ENCODE peak calls at places on chromosomes 12 and 14, in seven cellular contexts. O is fibroblast of the conjunctiva; E is transverse colon; D is central memory CD8-positive, alpha-beta T cell; G is A549; V is stomach; F is T-helper 9 cell. J is an unnamed sample.

GRCh38 chr12:16880864-16881285 is 274.9 kb upstream of the LMO3 start:
- DNase-seq in O (no peak), V (peak), D (no peak), E (peak), G (no peak), F (no peak), J (no peak)

GRCh38 chr12:8860165-8860961 is 37.9 kb downstream of the A2ML1 start:
- DNase-seq in G (no peak), D (no peak), F (peak), E (peak), V (peak), O (peak), J (peak)

GRCh38 chr12:66241061-66242043 is 52.3 kb downstream of the IRAK3 start:
- DNase-seq in V (no peak), G (no peak), D (no peak), E (no peak), F (no peak), O (peak), J (no peak)

GRCh38 chr12:905273-906076 is 44.0 kb downstream of the RAD52 start:
- DNase-seq in D (no peak), O (no peak), E (no peak), G (no peak), V (no peak), F (no peak), J (peak)

GRCh38 chr12:125110641-125111360 is 45.6 kb downstream of the AACS start:
- DNase-seq in O (peak), D (no peak), V (no peak), E (no peak), F (no peak), G (no peak), J (no peak)

GRCh38 chr12:119006749-119007148 is 25.4 kb downstream of the SRRM4 start:
- DNase-seq in D (no peak), E (no peak), V (no peak), G (no peak), O (no peak), F (no peak), J (no peak)

GRCh38 chr14:60327447-60328331 is 78.7 kb downstream of the PPM1A start:
- DNase-seq in D (no peak), O (no peak), V (peak), G (no peak), E (peak), F (peak), J (peak)

GRCh38 chr14:50064993-50065392 is 51.4 kb downstream of the VCPKMT start:
- DNase-seq in V (peak), E (peak), F (peak), D (no peak), G (no peak), O (no peak), J (no peak)

GRCh38 chr12:117533687-117534086 is 172.3 kb upstream of the NOS1 start:
- DNase-seq in O (no peak), D (no peak), F (no peak), V (no peak), G (no peak), E (peak), J (no peak)

J was measured in Jurkat, Clone E6-1.